ENCODE peak calls at places on chromosome 17, in six cellular contexts. B is sigmoid colon, Z is stomach, X is ovary, K is lower leg skin, T is body of pancreas. O is an unnamed sample.

GRCh38 chr17:27384261-27384701 is 72.0 kb upstream of the KSR1 start:
- DNase-seq in B (peak), T (peak), K (peak), Z (peak), X (no peak), O (peak)

GRCh38 chr17:82664701-82665182 is 16.5 kb upstream of the WDR45B start:
- DNase-seq in K (no peak), X (no peak), T (no peak), Z (no peak), B (no peak), O (no peak)

GRCh38 chr17:66432996-66433556 is 130.7 kb downstream of the PRKCA start:
- DNase-seq in K (no peak), X (peak), B (no peak), Z (no peak), T (no peak), O (no peak)

GRCh38 chr17:58189436-58190146 is 2.9 kb upstream of the EPX start:
- DNase-seq in T (peak), B (no peak), Z (peak), K (peak), X (no peak), O (no peak)

GRCh38 chr17:61574542-61575351 is 16.3 kb downstream of the NACA2 start:
- DNase-seq in Z (no peak), K (no peak), T (peak), B (no peak), X (no peak), O (no peak)

GRCh38 chr17:28225271-28225670 is 93.7 kb upstream of the TMEM97 start:
- DNase-seq in B (no peak), T (no peak), X (no peak), Z (no peak), K (peak), O (no peak)

GRCh38 chr17:36546418-36547093 is 1.8 kb downstream of the GGNBP2 start:
- DNase-seq in Z (no peak), B (no peak), X (no peak), K (no peak), T (no peak), O (no peak)

GRCh38 chr17:53313746-53314145 is 509.0 kb upstream of the KIF2B start:
- DNase-seq in Z (no peak), B (no peak), X (no peak), T (no peak), K (no peak), O (no peak)

GRCh38 chr17:78736526-78737079 is 45.5 kb downstream of the CYTH1 start:
- DNase-seq in X (no peak), Z (peak), K (peak), B (peak), T (peak), O (peak)
- TF ChIP-seq POLR2A in X (no peak), Z (no peak), K (no peak), B (peak), T (peak), O (peak)

DNA sequence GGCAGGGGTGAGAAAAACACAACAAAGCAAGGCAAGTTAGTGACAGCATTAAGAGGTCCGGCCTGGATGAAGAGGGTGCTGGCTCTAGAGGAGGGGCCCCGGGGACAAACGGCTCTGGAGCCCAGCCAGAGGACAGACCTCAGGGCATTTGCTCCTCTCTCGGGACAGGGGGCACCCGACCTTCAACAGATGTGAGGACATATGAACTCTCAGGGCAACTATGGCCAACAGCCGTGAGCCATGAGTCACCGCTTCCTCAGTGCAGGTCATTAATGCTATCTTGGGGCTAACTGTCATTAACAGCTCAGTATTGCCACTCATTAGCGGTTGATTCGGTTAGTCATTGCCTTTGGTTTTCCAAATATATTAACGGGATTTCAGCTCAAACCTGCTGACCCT is 9.7 kb upstream of the ARL5C start:
- DNase-seq in T (no peak), K (no peak), Z (no peak), B (no peak), X (no peak), O (no peak)
- TF ChIP-seq CTCF in T (no peak), K (no peak), Z (no peak), B (no peak), X (no peak), O (no peak)

DNA sequence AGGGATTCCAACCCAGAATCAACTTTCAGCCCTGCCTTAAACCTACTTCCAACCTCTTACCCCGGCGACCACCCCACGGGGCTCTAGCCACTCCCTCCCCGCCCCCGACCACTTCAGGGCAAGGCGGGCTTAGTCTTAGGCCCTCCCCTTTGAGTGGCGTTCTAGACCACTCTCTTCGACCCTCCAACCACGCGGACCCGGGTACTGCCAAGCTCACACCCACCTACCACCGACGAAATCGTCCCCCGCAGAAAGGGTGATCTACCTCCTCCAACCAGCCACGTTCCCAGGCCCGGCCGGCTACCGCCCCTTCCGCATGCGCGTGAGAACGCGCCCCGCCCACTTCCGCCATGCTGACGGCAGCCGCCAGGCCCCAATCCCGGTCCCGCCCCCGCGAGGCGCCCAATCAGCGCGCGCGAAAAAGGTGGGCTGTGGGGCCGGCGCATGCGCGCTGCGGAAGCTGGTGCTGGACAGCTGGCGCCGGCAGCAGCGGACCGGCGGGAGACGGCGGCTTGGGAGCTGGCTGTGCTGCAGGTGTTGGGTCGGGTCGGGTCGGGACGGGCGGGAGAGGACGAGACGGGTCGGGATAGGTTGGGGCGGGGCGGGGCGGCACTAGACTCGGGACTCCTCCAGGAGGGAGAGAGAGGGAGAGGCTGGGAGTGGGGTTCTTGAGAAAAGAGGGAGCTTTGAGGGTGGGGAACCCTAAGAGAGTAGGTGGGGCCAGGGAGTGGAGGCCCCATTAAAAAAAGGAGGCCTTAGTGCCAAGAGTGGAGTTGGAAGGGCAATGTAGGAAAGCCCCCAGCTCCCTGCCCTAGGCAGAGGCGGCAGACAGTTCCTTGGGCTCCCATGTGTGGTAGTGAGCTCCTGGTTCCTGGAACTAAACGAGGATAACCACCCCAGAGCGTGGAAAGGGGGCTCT is at the start of gene NAT9:
- DNase-seq in X (peak), T (peak), Z (peak), K (peak), B (peak), O (peak)
- TF ChIP-seq POLR2A in X (peak), T (no peak), Z (no peak), K (no peak), B (no peak), O (peak)

DNA sequence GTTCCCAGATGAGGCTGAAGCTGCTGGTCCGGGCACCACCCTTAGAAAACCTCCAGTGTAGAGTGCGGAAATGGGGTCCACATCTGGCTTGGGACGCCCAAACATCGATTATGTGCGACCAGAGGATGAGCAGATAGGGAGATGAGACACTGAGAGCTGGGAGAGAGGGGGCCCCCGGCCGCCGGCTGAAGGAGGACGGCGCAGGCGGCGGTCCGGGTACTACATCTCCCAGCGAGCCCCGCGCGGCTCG is 182 bp upstream of the SPECC1 start:
- DNase-seq in Z (no peak), K (no peak), T (no peak), X (no peak), B (no peak), O (no peak)
- TF ChIP-seq CTCF in Z (no peak), K (peak), T (no peak), X (no peak), B (peak), O (peak)

GRCh38 chr17:47895254-47895855 is 681 bp upstream of the SP2 start:
- DNase-seq in T (peak), K (peak), Z (peak), B (no peak), X (no peak), O (peak)
- TF ChIP-seq POLR2A in T (peak), K (no peak), Z (no peak), B (peak), X (peak), O (peak)

DNA sequence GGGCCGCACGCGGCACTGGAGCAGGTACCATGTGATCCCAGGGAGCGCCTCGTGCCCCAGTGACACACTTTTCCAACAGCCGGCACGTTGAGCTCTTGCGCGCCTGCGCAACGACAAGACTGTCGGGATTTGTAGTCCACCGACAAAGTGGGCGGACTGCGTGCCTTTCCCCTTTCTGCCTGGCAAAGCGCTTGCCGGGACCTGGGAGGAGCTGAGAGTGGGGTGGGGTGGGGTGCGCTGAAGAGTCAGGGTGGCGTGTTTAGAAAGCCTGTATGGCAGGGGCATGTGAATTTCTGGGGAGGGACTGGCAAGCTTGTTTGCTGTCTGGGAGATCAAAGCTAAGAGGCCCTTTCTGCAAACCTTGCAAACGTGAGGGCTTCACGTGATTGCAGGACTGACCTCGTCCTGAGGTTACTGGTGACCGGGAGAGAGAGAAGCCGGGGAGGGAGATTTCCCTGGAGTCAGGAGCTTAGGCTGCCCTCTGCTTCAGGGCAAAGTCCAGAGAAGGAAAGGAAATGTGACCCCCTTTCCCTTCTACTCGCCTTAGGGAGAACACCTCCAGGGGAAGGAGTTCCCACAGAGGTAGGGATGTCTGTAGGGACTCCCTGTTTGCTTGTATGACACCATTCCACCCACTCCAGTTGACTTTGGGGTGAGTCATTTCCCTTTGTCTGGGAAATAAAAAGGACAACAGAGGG is 429 bp upstream of the NR1D1 start:
- DNase-seq in Z (peak), B (peak), T (peak), K (peak), X (peak), O (peak)
- TF ChIP-seq CTCF in Z (no peak), B (no peak), T (no peak), K (peak), X (no peak), O (peak)